ENCODE peak calls at places on chromosomes 1 and 21, in five cellular contexts. X is SK-N-SH, Y is cardiac muscle cell, R is tibial nerve, J is NB4. P is an unnamed sample.

GRCh38 chr21:41167348-41168342 is at the start of gene BACE2:
- DNase-seq in X (peak), Y (peak), R (peak), J (no peak), P (peak)

GRCh38 chr1:211129790-211130189 is 4.2 kb downstream of the KCNH1 start:
- DNase-seq in X (no peak), Y (no peak), R (no peak), J (no peak), P (no peak)

GRCh38 chr1:169151338-169151837 is 44.9 kb downstream of the ATP1B1 start:
- DNase-seq in X (no peak), Y (no peak), R (no peak), J (no peak), P (no peak)

GRCh38 chr1:7842517-7842916 is 10.3 kb downstream of the UTS2 start:
- DNase-seq in X (no peak), Y (no peak), R (no peak), J (no peak), P (no peak)

GRCh38 chr1:96445296-96445695 is 276.3 kb upstream of the PTBP2 start:
- DNase-seq in X (no peak), Y (peak), R (no peak), J (no peak), P (no peak)

GRCh38 chr1:2003564-2004131 is at the start of gene CFAP74:
- DNase-seq in X (peak), Y (peak), R (no peak), J (no peak), P (no peak)

GRCh38 chr1:179921981-179922380 is 32.6 kb upstream of the CEP350 start:
- DNase-seq in X (no peak), Y (peak), R (no peak), J (no peak), P (no peak)

GRCh38 chr1:172107261-172107820 is 266.0 kb downstream of the DNM3 start:
- DNase-seq in X (peak), Y (peak), R (no peak), J (no peak), P (no peak)

GRCh38 chr1:24888061-24888970 is 41.8 kb downstream of the RUNX3 start:
- DNase-seq in X (no peak), Y (no peak), R (no peak), J (no peak), P (no peak)

GRCh38 chr1:83632906-83633305 is 366.0 kb downstream of the TTLL7 start:
- DNase-seq in X (no peak), Y (no peak), R (no peak), J (no peak), P (no peak)

GRCh38 chr1:200302192-200302892 is 107.5 kb downstream of the ZNF281 start:
- DNase-seq in X (peak), Y (peak), R (no peak), J (peak), P (no peak)

GRCh38 chr1:156664949-156665411 is 12.2 kb downstream of the NES start:
- DNase-seq in X (no peak), Y (no peak), R (no peak), J (peak), P (peak)

GRCh38 chr1:106998431-106999002 is 58.0 kb upstream of the PRMT6 start:
- DNase-seq in X (no peak), Y (no peak), R (no peak), J (no peak), P (no peak)

GRCh38 chr1:78226784-78227183 is 181.0 kb downstream of the GIPC2 start:
- DNase-seq in X (no peak), Y (no peak), R (peak), J (no peak), P (no peak)

GRCh38 chr1:187409341-187409740 is 580.6 kb downstream of the PLA2G4A start:
- DNase-seq in X (no peak), Y (peak), R (no peak), J (no peak), P (no peak)

GRCh38 chr1:229642376-229642775 is 16.3 kb downstream of the URB2 start:
- DNase-seq in X (no peak), Y (no peak), R (no peak), J (no peak), P (no peak)

GRCh38 chr21:46150491-46151121 is 4.8 kb downstream of the FTCD start:
- DNase-seq in X (no peak), Y (no peak), R (peak), J (no peak), P (no peak)

GRCh38 chr1:89545264-89546038 is 20.8 kb downstream of the LRRC8B start:
- DNase-seq in X (no peak), Y (peak), R (no peak), J (peak), P (no peak)

GRCh38 chr1:94004924-94005323 is 95.7 kb upstream of the GCLM start:
- DNase-seq in X (no peak), Y (no peak), R (no peak), J (no peak), P (no peak)

GRCh38 chr1:94616503-94616902 is 74.9 kb upstream of the F3 start:
- DNase-seq in X (no peak), Y (no peak), R (no peak), J (no peak), P (no peak)

DNA sequence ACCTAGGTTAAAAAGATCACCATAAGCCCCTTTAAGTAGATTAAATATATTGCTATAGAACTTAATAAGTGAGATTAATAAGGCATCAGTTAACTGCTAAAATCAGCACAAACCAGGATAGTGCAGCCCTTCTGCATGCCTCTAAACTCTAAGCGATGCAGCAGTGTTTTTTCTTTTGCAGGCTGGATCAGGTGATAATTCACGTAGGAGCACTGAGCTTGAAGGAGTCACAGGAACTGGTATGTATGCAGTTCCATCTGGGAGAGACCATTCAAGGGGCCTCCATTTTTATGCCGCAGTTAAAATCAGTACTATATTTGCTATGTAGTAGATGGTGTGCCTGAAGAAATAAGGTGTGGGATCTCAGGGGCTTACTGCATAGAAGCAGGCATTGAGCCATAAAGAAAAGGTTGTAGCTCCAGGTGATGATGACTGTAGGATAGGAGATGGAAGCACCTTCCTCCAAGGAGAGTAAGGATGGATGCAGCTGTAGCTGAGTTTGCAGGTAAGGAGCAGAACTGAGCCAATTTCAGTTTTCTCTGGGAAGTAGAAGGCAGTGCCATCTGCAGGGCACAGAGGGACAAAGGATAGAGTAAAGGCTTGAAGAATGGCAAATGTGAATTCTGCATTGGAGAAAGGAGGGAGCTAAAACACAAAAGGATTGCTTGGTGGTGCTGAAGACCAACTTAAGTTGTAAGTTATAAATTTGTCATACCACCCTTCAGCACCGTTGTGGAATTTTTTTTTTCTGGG is 22.6 kb downstream of the NPL start:
- DNase-seq in X (no peak), Y (no peak), R (no peak), J (no peak), P (no peak)
- TF ChIP-seq CTCF in X (no peak), Y (no peak), R (no peak), J (no peak), P (no peak)

GRCh38 chr1:248884632-248885295 is 21.3 kb upstream of the PGBD2 start:
- DNase-seq in X (no peak), Y (no peak), R (no peak), J (no peak), P (no peak)
- TF ChIP-seq CTCF in X (peak), Y (no peak), R (no peak), J (no peak), P (no peak)

GRCh38 chr1:40449684-40450490 is at the start of gene ZFP69B:
- DNase-seq in X (peak), Y (peak), R (peak), J (peak), P (peak)
- TF ChIP-seq CTCF in X (peak), Y (peak), R (no peak), J (no peak), P (peak)

DNA sequence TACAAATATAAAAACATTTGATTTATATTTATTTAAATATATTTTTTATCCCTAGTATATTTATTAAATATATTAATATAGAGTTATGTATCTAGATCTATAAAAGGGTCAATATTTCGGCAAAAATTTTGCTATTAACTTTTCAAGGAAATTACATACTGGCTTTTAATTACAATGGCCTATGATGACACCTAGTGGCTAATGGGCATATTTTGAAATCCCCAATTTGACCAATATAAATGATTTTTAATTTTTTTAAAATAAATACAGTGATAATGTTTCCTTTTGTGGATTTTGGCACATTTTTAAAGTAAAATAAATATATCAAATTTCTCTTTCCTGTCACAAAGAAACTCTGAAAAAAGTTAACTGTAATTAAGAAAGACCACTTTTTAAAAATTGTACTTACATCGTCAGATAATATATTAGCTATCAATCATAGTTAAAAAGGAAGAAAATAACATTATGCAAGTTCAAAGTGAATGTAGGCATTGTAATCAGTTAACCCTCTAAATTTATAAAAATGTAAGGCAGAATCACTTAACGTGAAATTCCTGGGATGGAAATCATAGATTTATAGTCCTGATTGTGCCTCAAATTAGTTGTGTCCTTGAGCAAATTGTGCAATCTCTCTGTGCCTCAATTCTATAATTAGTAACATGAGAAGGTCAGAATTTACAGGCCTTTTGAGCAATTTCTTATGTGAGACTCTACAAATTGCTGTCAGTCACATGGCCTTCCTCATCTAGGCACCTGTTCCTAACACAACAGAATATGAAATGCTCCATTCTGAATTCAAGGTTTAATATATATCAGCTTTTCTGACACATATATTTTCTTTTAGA is 25.6 kb upstream of the RGS13 start:
- DNase-seq in X (peak), Y (peak), R (no peak), J (peak), P (no peak)
- TF ChIP-seq CTCF in X (peak), Y (peak), R (peak), J (peak), P (peak)

GRCh38 chr1:235583511-235584001 is 66.0 kb downstream of the GNG4 start:
- DNase-seq in X (no peak), Y (peak), R (no peak), J (no peak), P (no peak)
- TF ChIP-seq CTCF in X (peak), Y (no peak), R (no peak), J (no peak), P (no peak)

GRCh38 chr1:51241119-51241518 is 5.0 kb downstream of the RNF11 start:
- DNase-seq in X (no peak), Y (no peak), R (no peak), J (no peak), P (no peak)
- TF ChIP-seq CTCF in X (no peak), Y (no peak), R (no peak), J (no peak), P (no peak)

GRCh38 chr21:42850463-42850862 is 28.9 kb downstream of the WDR4 start:
- DNase-seq in X (no peak), Y (no peak), R (no peak), J (no peak), P (no peak)

GRCh38 chr21:42848932-42849758 is 30.2 kb downstream of the WDR4 start:
- DNase-seq in X (no peak), Y (no peak), R (no peak), J (no peak), P (no peak)

GRCh38 chr21:42851812-42852665 is 27.3 kb downstream of the WDR4 start:
- DNase-seq in X (no peak), Y (no peak), R (no peak), J (no peak), P (no peak)

GRCh38 chr21:42849759-42850412 is 29.5 kb downstream of the WDR4 start:
- DNase-seq in X (no peak), Y (no peak), R (no peak), J (no peak), P (no peak)

DNA sequence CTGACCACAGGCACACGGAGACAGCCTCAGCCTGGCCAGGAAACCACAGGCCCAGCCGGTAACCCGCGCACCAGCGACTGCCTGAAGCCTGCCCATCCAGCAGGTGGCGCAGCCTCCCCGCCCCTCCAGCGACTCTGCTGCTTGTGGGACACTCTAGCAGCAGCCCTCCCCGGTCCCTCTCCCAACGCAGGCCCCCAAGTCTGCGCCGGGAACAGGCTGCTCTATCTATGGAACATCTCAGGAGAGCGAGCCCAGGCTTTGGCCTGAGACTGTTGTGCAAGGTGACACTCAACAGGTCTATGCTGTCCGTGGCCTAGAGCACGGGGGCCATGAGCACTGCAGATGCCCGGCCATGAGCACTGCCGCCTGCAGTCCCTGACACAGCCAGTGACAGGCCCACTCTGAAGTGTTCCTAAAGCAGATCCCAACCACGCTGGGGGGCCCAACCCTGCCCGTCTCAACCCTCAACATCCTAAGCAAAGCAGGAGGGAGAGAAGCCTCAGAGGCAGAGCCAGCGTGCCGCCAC is 28.4 kb downstream of the WDR4 start:
- DNase-seq in X (peak), Y (no peak), R (no peak), J (peak), P (no peak)
- TF ChIP-seq CTCF in X (peak), Y (peak), R (no peak), J (peak), P (no peak)

GRCh38 chr1:198377702-198378101 is 162.8 kb downstream of the ATP6V1G3 start:
- DNase-seq in X (no peak), Y (no peak), R (no peak), J (no peak), P (no peak)

GRCh38 chr1:198373376-198373775 is 167.1 kb downstream of the ATP6V1G3 start:
- DNase-seq in X (no peak), Y (peak), R (no peak), J (no peak), P (no peak)

GRCh38 chr1:198380275-198380674 is 160.2 kb downstream of the ATP6V1G3 start:
- DNase-seq in X (no peak), Y (no peak), R (no peak), J (no peak), P (no peak)

GRCh38 chr1:198374288-198374687 is 166.2 kb downstream of the ATP6V1G3 start:
- DNase-seq in X (no peak), Y (no peak), R (no peak), J (no peak), P (no peak)
- TF ChIP-seq CTCF in X (no peak), Y (no peak), R (no peak), J (no peak), P (no peak)

GRCh38 chr1:47765236-47765635 is 231.9 kb downstream of the TRABD2B start:
- DNase-seq in X (no peak), Y (no peak), R (no peak), J (no peak), P (no peak)

GRCh38 chr1:47764461-47765046 is 232.6 kb downstream of the TRABD2B start:
- DNase-seq in X (no peak), Y (no peak), R (no peak), J (no peak), P (no peak)

GRCh38 chr1:47766832-47767740 is 230.1 kb downstream of the TRABD2B start:
- DNase-seq in X (no peak), Y (no peak), R (no peak), J (no peak), P (no peak)

GRCh38 chr1:47767741-47768100 is 229.5 kb downstream of the TRABD2B start:
- DNase-seq in X (no peak), Y (no peak), R (no peak), J (no peak), P (no peak)

GRCh38 chr1:47765742-47766485 is 231.3 kb downstream of the TRABD2B start:
- DNase-seq in X (no peak), Y (no peak), R (no peak), J (no peak), P (no peak)
- TF ChIP-seq CTCF in X (no peak), Y (no peak), R (no peak), J (no peak), P (no peak)